ENCODE peak calls at places on chromosomes 12 and 14, in eight cellular contexts. P is A549; H is cardiac muscle cell; L is right lobe of liver; R is uterus; K is CD4-positive, alpha-beta memory T cell; U is Peyer's patch; Q is CD8-positive, alpha-beta T cell. T is an unnamed sample. For H3K9me3, the result is how much of the 10 kb centered on the place peaks cover.

GRCh38 chr14:100568164-100568997 is 18.8 kb downstream of the BEGAIN start:
- DNase-seq in K (no peak), R (no peak), U (no peak), H (no peak), L (no peak), Q (no peak), P (no peak), T (no peak)

GRCh38 chr14:61322799-61323290 is 1.5 kb downstream of the PRKCH start:
- DNase-seq in Q (peak), H (no peak), P (peak), K (peak), L (no peak), R (no peak), U (no peak), T (no peak)

GRCh38 chr14:22846811-22847307 is 10.5 kb downstream of the MMP14 start:
- DNase-seq in Q (no peak), K (no peak), R (no peak), U (peak), L (no peak), H (no peak), P (no peak), T (no peak)

GRCh38 chr12:2291182-2291832 is 238.5 kb downstream of the CACNA1C start:
- DNase-seq in Q (no peak), H (peak), U (no peak), K (peak), R (no peak), P (peak), L (no peak), T (no peak)

GRCh38 chr12:45708363-45708762 is 21.1 kb upstream of the ARID2 start:
- DNase-seq in P (no peak), L (no peak), Q (no peak), H (no peak), R (no peak), U (no peak), K (no peak), T (no peak)

GRCh38 chr14:77612011-77612620 is 4.3 kb downstream of the SPTLC2 start:
- DNase-seq in L (no peak), U (no peak), Q (no peak), H (peak), R (no peak), P (no peak), K (no peak), T (no peak)

GRCh38 chr12:52082988-52083637 is 3.6 kb downstream of the SMIM41 start:
- DNase-seq in Q (peak), R (no peak), H (peak), P (peak), U (no peak), K (peak), L (peak), T (no peak)

GRCh38 chr12:57182918-57183575 is 33.5 kb upstream of the NXPH4 start:
- DNase-seq in H (peak), L (peak), P (peak), R (peak), U (peak), K (peak), Q (peak), T (peak)

GRCh38 chr12:22858849-22859569 is 234.0 kb downstream of the ETNK1 start:
- DNase-seq in P (no peak), L (no peak), H (peak), R (no peak), K (no peak), Q (no peak), U (no peak), T (no peak)

GRCh38 chr14:58690801-58691516 is 53.2 kb downstream of the DACT1 start:
- DNase-seq in P (no peak), Q (no peak), R (no peak), U (peak), K (no peak), H (no peak), L (no peak), T (no peak)

GRCh38 chr12:95085612-95086011 is 12.2 kb upstream of the NR2C1 start:
- DNase-seq in R (no peak), U (no peak), L (no peak), K (no peak), H (no peak), Q (no peak), P (no peak), T (no peak)

GRCh38 chr14:53378142-53378541 is 225.0 kb upstream of the DDHD1 start:
- DNase-seq in R (no peak), L (no peak), H (no peak), U (no peak), Q (no peak), K (no peak), P (no peak), T (no peak)

GRCh38 chr12:6966351-6966750 is 4.1 kb downstream of the PHB2 start:
- DNase-seq in U (no peak), L (no peak), Q (no peak), H (no peak), K (no peak), R (no peak), P (no peak), T (no peak)

GRCh38 chr14:105900398-105901160 is 374.2 kb downstream of the TMEM121 start:
- DNase-seq in Q (no peak), L (no peak), K (no peak), H (no peak), P (no peak), U (no peak), R (no peak), T (no peak)
- H3K9me3 ChIP-seq in Q (under half), L (under half), K (under half), H (under half), P (under half), U (under half), R (under half), T (under half)

DNA sequence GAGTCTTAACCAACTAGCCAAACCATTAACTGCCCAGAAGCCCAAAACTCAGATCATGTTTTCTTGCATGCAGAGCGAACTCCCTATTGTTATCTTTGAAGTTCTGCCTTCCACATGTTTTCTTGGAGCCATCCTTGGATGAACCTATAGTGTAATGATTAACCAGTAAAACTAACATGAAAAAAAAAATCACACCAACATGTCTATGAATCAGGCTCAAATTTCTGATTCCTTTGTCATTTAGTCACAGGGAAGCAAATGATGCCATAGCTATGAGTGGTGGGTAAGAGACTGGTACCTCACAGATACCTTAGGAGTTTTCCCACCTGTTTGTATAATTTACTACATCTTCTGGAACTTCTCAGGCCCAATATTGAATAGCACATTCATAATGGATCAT is 70.7 kb downstream of the PTPRO start:
- DNase-seq in Q (no peak), H (no peak), L (no peak), P (no peak), K (no peak), R (no peak), U (no peak), T (no peak)
- H3K27ac ChIP-seq in Q (no peak), H (no peak), L (no peak), P (no peak), K (no peak), R (no peak), U (no peak), T (no peak)

GRCh38 chr14:65709576-65709975 is 297.0 kb downstream of the FUT8 start:
- DNase-seq in R (no peak), Q (no peak), P (no peak), H (peak), K (no peak), L (no peak), U (no peak), T (no peak)
- H3K9me3 ChIP-seq in R (under half), Q (under half), P (under half), H (under half), K (under half), L (under half), U (under half), T (under half)

DNA sequence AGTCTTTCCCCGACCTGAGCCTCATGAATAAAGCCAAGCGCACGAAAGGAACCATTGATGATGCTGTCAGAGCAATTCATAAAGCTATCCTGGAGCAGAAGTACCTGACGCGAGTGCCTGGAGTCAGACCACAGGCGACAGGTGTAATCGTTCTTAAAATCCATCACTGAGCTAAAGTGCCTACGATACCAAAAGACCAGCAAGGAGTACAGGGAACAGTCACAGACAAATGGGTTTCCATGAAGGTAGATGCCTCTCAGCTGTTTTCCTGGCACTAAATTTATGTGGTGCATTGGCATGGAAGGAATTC is 1.4 kb upstream of the PCED1B start:
- DNase-seq in P (no peak), Q (no peak), H (no peak), R (no peak), U (no peak), K (no peak), L (no peak), T (no peak)
- H3K27ac ChIP-seq in P (peak), Q (no peak), H (no peak), R (peak), U (no peak), K (no peak), L (no peak), T (no peak)

GRCh38 chr12:80781313-80781712 is 64.6 kb downstream of the MYF5 start:
- DNase-seq in R (no peak), K (no peak), L (no peak), U (no peak), Q (no peak), P (no peak), H (no peak), T (no peak)
- H3K9me3 ChIP-seq in R (under half), K (under half), L (under half), U (under half), Q (under half), P (under half), H (under half), T (under half)

DNA sequence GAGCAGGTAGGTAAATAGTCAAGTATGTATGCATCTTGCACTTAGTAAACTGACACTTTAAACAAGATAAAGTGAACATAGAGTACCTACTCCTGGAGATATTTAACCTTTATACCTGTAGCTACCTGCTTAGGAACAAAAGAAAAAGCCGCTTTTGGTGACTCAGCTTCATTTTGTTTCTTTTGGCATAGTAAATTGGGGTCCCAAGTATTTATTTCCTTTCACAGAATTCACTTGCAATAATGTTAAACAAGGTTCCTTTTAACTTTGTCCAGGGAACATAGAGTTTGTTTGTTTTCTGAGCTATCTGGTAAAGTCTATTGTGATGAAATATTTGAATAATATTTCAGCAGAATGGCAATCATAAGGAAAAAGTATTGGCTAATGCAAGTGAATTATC is 20.0 kb downstream of the SLCO1B3 start:
- DNase-seq in P (no peak), Q (no peak), R (no peak), H (no peak), L (no peak), K (no peak), U (no peak), T (no peak)
- H3K27ac ChIP-seq in P (peak), Q (no peak), R (no peak), H (no peak), L (no peak), K (no peak), U (no peak), T (no peak)

GRCh38 chr14:96914729-96915128 is 117.5 kb downstream of the VRK1 start:
- DNase-seq in P (no peak), U (no peak), L (no peak), H (no peak), Q (no peak), R (no peak), K (no peak), T (no peak)
- H3K9me3 ChIP-seq in P (under half), U (under half), L (under half), H (under half), Q (under half), R (under half), K (under half), T (under half)

GRCh38 chr14:51855234-51855633 is 5.2 kb upstream of the GNG2 start:
- DNase-seq in U (no peak), Q (no peak), R (no peak), L (no peak), P (no peak), H (peak), K (no peak), T (no peak)
- H3K27ac ChIP-seq in U (no peak), Q (no peak), R (no peak), L (no peak), P (no peak), H (no peak), K (no peak), T (peak)

T was measured in tibial nerve.